ENCODE peak calls at places on chromosomes 6 and 20, in seven cellular contexts. One of them, this sample, is unnamed.

GRCh38 chr6:156068870-156069269 is 613.2 kb upstream of the NOX3 start:
- DNase-seq in CD8-positive, alpha-beta memory T cell: no peak
- DNase-seq in ovary: no peak
- DNase-seq in fibroblast of the aortic adventitia: no peak
- DNase-seq in stimulated activated CD8-positive, alpha-beta memory T cell treated with anti-CD3 and anti-CD28 coated beads, Interleukin-4, amount 100 ng/mL, for 4 hours: no peak
- DNase-seq in IMR-90: no peak
- DNase-seq in fibroblast of pulmonary artery: no peak
- DNase-seq in this sample: no peak

GRCh38 chr20:46559685-46560440 is 9.4 kb upstream of the OCSTAMP start:
- DNase-seq in CD8-positive, alpha-beta memory T cell: no peak
- DNase-seq in ovary: no peak
- DNase-seq in fibroblast of the aortic adventitia: no peak
- DNase-seq in stimulated activated CD8-positive, alpha-beta memory T cell treated with anti-CD3 and anti-CD28 coated beads, Interleukin-4, amount 100 ng/mL, for 4 hours: no peak
- DNase-seq in IMR-90: no peak
- DNase-seq in fibroblast of pulmonary artery: no peak
- DNase-seq in this sample: peak; percentile 11

GRCh38 chr6:33995046-33995872 is 150.6 kb downstream of the GRM4 start:
- DNase-seq in CD8-positive, alpha-beta memory T cell: no peak
- DNase-seq in ovary: no peak
- DNase-seq in fibroblast of the aortic adventitia: no peak
- DNase-seq in stimulated activated CD8-positive, alpha-beta memory T cell treated with anti-CD3 and anti-CD28 coated beads, Interleukin-4, amount 100 ng/mL, for 4 hours: no peak
- DNase-seq in IMR-90: no peak
- DNase-seq in fibroblast of pulmonary artery: no peak
- DNase-seq in this sample: no peak

GRCh38 chr6:128333581-128334223 is 186.7 kb downstream of the PTPRK start:
- DNase-seq in CD8-positive, alpha-beta memory T cell: no peak
- DNase-seq in ovary: no peak
- DNase-seq in fibroblast of the aortic adventitia: peak; percentile 52
- DNase-seq in stimulated activated CD8-positive, alpha-beta memory T cell treated with anti-CD3 and anti-CD28 coated beads, Interleukin-4, amount 100 ng/mL, for 4 hours: no peak
- DNase-seq in IMR-90: no peak
- DNase-seq in fibroblast of pulmonary artery: no peak
- DNase-seq in this sample: no peak

GRCh38 chr6:120871416-120872261 is 462.6 kb downstream of the TBC1D32 start:
- DNase-seq in CD8-positive, alpha-beta memory T cell: peak; percentile 30
- DNase-seq in ovary: no peak
- DNase-seq in fibroblast of the aortic adventitia: no peak
- DNase-seq in stimulated activated CD8-positive, alpha-beta memory T cell treated with anti-CD3 and anti-CD28 coated beads, Interleukin-4, amount 100 ng/mL, for 4 hours: no peak
- DNase-seq in IMR-90: no peak
- DNase-seq in fibroblast of pulmonary artery: no peak
- DNase-seq in this sample: no peak

GRCh38 chr20:23143098-23143497 is 57.0 kb upstream of the CD93 start:
- DNase-seq in CD8-positive, alpha-beta memory T cell: no peak
- DNase-seq in ovary: no peak
- DNase-seq in fibroblast of the aortic adventitia: peak; percentile 75
- DNase-seq in stimulated activated CD8-positive, alpha-beta memory T cell treated with anti-CD3 and anti-CD28 coated beads, Interleukin-4, amount 100 ng/mL, for 4 hours: no peak
- DNase-seq in IMR-90: peak; percentile 85
- DNase-seq in fibroblast of pulmonary artery: peak; percentile 83
- DNase-seq in this sample: peak; percentile 15

GRCh38 chr6:121925024-121925423 is 474.4 kb upstream of the HSF2 start:
- DNase-seq in CD8-positive, alpha-beta memory T cell: no peak
- DNase-seq in ovary: no peak
- DNase-seq in fibroblast of the aortic adventitia: no peak
- DNase-seq in stimulated activated CD8-positive, alpha-beta memory T cell treated with anti-CD3 and anti-CD28 coated beads, Interleukin-4, amount 100 ng/mL, for 4 hours: no peak
- DNase-seq in IMR-90: peak; percentile 70
- DNase-seq in fibroblast of pulmonary artery: no peak
- DNase-seq in this sample: no peak

GRCh38 chr6:164246082-164246481 is 831.6 kb downstream of the QKI start:
- DNase-seq in CD8-positive, alpha-beta memory T cell: no peak
- DNase-seq in ovary: no peak
- DNase-seq in fibroblast of the aortic adventitia: no peak
- DNase-seq in stimulated activated CD8-positive, alpha-beta memory T cell treated with anti-CD3 and anti-CD28 coated beads, Interleukin-4, amount 100 ng/mL, for 4 hours: no peak
- DNase-seq in IMR-90: no peak
- DNase-seq in fibroblast of pulmonary artery: no peak
- DNase-seq in this sample: no peak

GRCh38 chr20:52076164-52076563 is 115.4 kb downstream of the ZFP64 start:
- DNase-seq in CD8-positive, alpha-beta memory T cell: no peak
- DNase-seq in ovary: no peak
- DNase-seq in fibroblast of the aortic adventitia: peak; percentile 20
- DNase-seq in stimulated activated CD8-positive, alpha-beta memory T cell treated with anti-CD3 and anti-CD28 coated beads, Interleukin-4, amount 100 ng/mL, for 4 hours: no peak
- DNase-seq in IMR-90: peak; percentile 7
- DNase-seq in fibroblast of pulmonary artery: peak; percentile 8
- DNase-seq in this sample: no peak

GRCh38 chr6:52632011-52632410 is 38.9 kb upstream of the TMEM14A start:
- DNase-seq in CD8-positive, alpha-beta memory T cell: no peak
- DNase-seq in ovary: no peak
- DNase-seq in fibroblast of the aortic adventitia: no peak
- DNase-seq in stimulated activated CD8-positive, alpha-beta memory T cell treated with anti-CD3 and anti-CD28 coated beads, Interleukin-4, amount 100 ng/mL, for 4 hours: no peak
- DNase-seq in IMR-90: no peak
- DNase-seq in fibroblast of pulmonary artery: no peak
- DNase-seq in this sample: no peak

GRCh38 chr20:16576219-16576618 is 3.0 kb upstream of the KIF16B start:
- DNase-seq in CD8-positive, alpha-beta memory T cell: no peak
- DNase-seq in ovary: no peak
- DNase-seq in fibroblast of the aortic adventitia: no peak
- DNase-seq in stimulated activated CD8-positive, alpha-beta memory T cell treated with anti-CD3 and anti-CD28 coated beads, Interleukin-4, amount 100 ng/mL, for 4 hours: no peak
- DNase-seq in IMR-90: no peak
- DNase-seq in fibroblast of pulmonary artery: no peak
- DNase-seq in this sample: no peak

GRCh38 chr6:104955927-104956662 is 812 bp upstream of the LIN28B start:
- DNase-seq in CD8-positive, alpha-beta memory T cell: no peak
- DNase-seq in ovary: no peak
- DNase-seq in fibroblast of the aortic adventitia: no peak
- DNase-seq in stimulated activated CD8-positive, alpha-beta memory T cell treated with anti-CD3 and anti-CD28 coated beads, Interleukin-4, amount 100 ng/mL, for 4 hours: no peak
- DNase-seq in IMR-90: no peak
- DNase-seq in fibroblast of pulmonary artery: no peak
- DNase-seq in this sample: no peak

GRCh38 chr6:149311766-149312165 is 5.7 kb upstream of the TAB2 start:
- DNase-seq in CD8-positive, alpha-beta memory T cell: no peak
- DNase-seq in ovary: no peak
- DNase-seq in fibroblast of the aortic adventitia: no peak
- DNase-seq in stimulated activated CD8-positive, alpha-beta memory T cell treated with anti-CD3 and anti-CD28 coated beads, Interleukin-4, amount 100 ng/mL, for 4 hours: no peak
- DNase-seq in IMR-90: no peak
- DNase-seq in fibroblast of pulmonary artery: no peak
- DNase-seq in this sample: no peak

GRCh38 chr6:40359808-40360207 is 227.4 kb downstream of the LRFN2 start:
- DNase-seq in CD8-positive, alpha-beta memory T cell: no peak
- DNase-seq in ovary: no peak
- DNase-seq in fibroblast of the aortic adventitia: no peak
- DNase-seq in stimulated activated CD8-positive, alpha-beta memory T cell treated with anti-CD3 and anti-CD28 coated beads, Interleukin-4, amount 100 ng/mL, for 4 hours: no peak
- DNase-seq in IMR-90: no peak
- DNase-seq in fibroblast of pulmonary artery: no peak
- DNase-seq in this sample: no peak

GRCh38 chr6:114762145-114762544 is 419.3 kb upstream of the HS3ST5 start:
- DNase-seq in CD8-positive, alpha-beta memory T cell: no peak
- DNase-seq in ovary: no peak
- DNase-seq in fibroblast of the aortic adventitia: no peak
- DNase-seq in stimulated activated CD8-positive, alpha-beta memory T cell treated with anti-CD3 and anti-CD28 coated beads, Interleukin-4, amount 100 ng/mL, for 4 hours: no peak
- DNase-seq in IMR-90: no peak
- DNase-seq in fibroblast of pulmonary artery: no peak
- DNase-seq in this sample: no peak

GRCh38 chr20:1626528-1627192 is 6.9 kb upstream of the SIRPB1 start:
- DNase-seq in CD8-positive, alpha-beta memory T cell: no peak
- DNase-seq in ovary: no peak
- DNase-seq in fibroblast of the aortic adventitia: no peak
- DNase-seq in stimulated activated CD8-positive, alpha-beta memory T cell treated with anti-CD3 and anti-CD28 coated beads, Interleukin-4, amount 100 ng/mL, for 4 hours: no peak
- DNase-seq in IMR-90: no peak
- DNase-seq in fibroblast of pulmonary artery: no peak
- DNase-seq in this sample: no peak

GRCh38 chr6:17865798-17866725 is 121.4 kb downstream of the KIF13A start:
- DNase-seq in CD8-positive, alpha-beta memory T cell: no peak
- DNase-seq in ovary: peak; percentile 40
- DNase-seq in fibroblast of the aortic adventitia: peak; percentile 94
- DNase-seq in stimulated activated CD8-positive, alpha-beta memory T cell treated with anti-CD3 and anti-CD28 coated beads, Interleukin-4, amount 100 ng/mL, for 4 hours: no peak
- DNase-seq in IMR-90: peak; percentile 95
- DNase-seq in fibroblast of pulmonary artery: peak; percentile 90
- DNase-seq in this sample: no peak

GRCh38 chr6:72783667-72784066 is 161.8 kb downstream of the KCNQ5 start:
- DNase-seq in CD8-positive, alpha-beta memory T cell: no peak
- DNase-seq in ovary: no peak
- DNase-seq in fibroblast of the aortic adventitia: peak; percentile 92
- DNase-seq in stimulated activated CD8-positive, alpha-beta memory T cell treated with anti-CD3 and anti-CD28 coated beads, Interleukin-4, amount 100 ng/mL, for 4 hours: no peak
- DNase-seq in IMR-90: peak; percentile 73
- DNase-seq in fibroblast of pulmonary artery: peak; percentile 82
- DNase-seq in this sample: no peak

GRCh38 chr6:86215323-86215722 is 572.6 kb upstream of the SYNCRIP start:
- DNase-seq in CD8-positive, alpha-beta memory T cell: no peak
- DNase-seq in ovary: no peak
- DNase-seq in fibroblast of the aortic adventitia: no peak
- DNase-seq in stimulated activated CD8-positive, alpha-beta memory T cell treated with anti-CD3 and anti-CD28 coated beads, Interleukin-4, amount 100 ng/mL, for 4 hours: no peak
- DNase-seq in IMR-90: no peak
- DNase-seq in fibroblast of pulmonary artery: no peak
- DNase-seq in this sample: no peak

GRCh38 chr6:80742481-80742880 is 636.0 kb downstream of the BCKDHB start:
- DNase-seq in CD8-positive, alpha-beta memory T cell: no peak
- DNase-seq in ovary: no peak
- DNase-seq in fibroblast of the aortic adventitia: peak; percentile 77
- DNase-seq in stimulated activated CD8-positive, alpha-beta memory T cell treated with anti-CD3 and anti-CD28 coated beads, Interleukin-4, amount 100 ng/mL, for 4 hours: no peak
- DNase-seq in IMR-90: peak; percentile 25
- DNase-seq in fibroblast of pulmonary artery: peak; percentile 63
- DNase-seq in this sample: no peak

GRCh38 chr6:83539678-83540077 is 27.3 kb downstream of the PRSS35 start:
- DNase-seq in CD8-positive, alpha-beta memory T cell: no peak
- DNase-seq in ovary: no peak
- DNase-seq in fibroblast of the aortic adventitia: no peak
- DNase-seq in stimulated activated CD8-positive, alpha-beta memory T cell treated with anti-CD3 and anti-CD28 coated beads, Interleukin-4, amount 100 ng/mL, for 4 hours: no peak
- DNase-seq in IMR-90: no peak
- DNase-seq in fibroblast of pulmonary artery: no peak
- DNase-seq in this sample: no peak

GRCh38 chr20:13515796-13516533 is 122.8 kb downstream of the TASP1 start:
- DNase-seq in CD8-positive, alpha-beta memory T cell: no peak
- DNase-seq in ovary: no peak
- DNase-seq in fibroblast of the aortic adventitia: no peak
- DNase-seq in stimulated activated CD8-positive, alpha-beta memory T cell treated with anti-CD3 and anti-CD28 coated beads, Interleukin-4, amount 100 ng/mL, for 4 hours: no peak
- DNase-seq in IMR-90: peak; percentile 52
- DNase-seq in fibroblast of pulmonary artery: no peak
- DNase-seq in this sample: no peak

GRCh38 chr6:8025191-8025590 is 39.0 kb downstream of the BLOC1S5 start:
- DNase-seq in CD8-positive, alpha-beta memory T cell: no peak
- DNase-seq in ovary: no peak
- DNase-seq in fibroblast of the aortic adventitia: no peak
- DNase-seq in stimulated activated CD8-positive, alpha-beta memory T cell treated with anti-CD3 and anti-CD28 coated beads, Interleukin-4, amount 100 ng/mL, for 4 hours: no peak
- DNase-seq in IMR-90: no peak
- DNase-seq in fibroblast of pulmonary artery: no peak
- DNase-seq in this sample: no peak

GRCh38 chr6:111558690-111559192 is 46.9 kb downstream of the TRAF3IP2 start:
- DNase-seq in CD8-positive, alpha-beta memory T cell: no peak
- DNase-seq in ovary: no peak
- DNase-seq in fibroblast of the aortic adventitia: no peak
- DNase-seq in stimulated activated CD8-positive, alpha-beta memory T cell treated with anti-CD3 and anti-CD28 coated beads, Interleukin-4, amount 100 ng/mL, for 4 hours: no peak
- DNase-seq in IMR-90: no peak
- DNase-seq in fibroblast of pulmonary artery: no peak
- DNase-seq in this sample: no peak

GRCh38 chr6:11096109-11096508 is 2.5 kb downstream of the SMIM13 start:
- DNase-seq in CD8-positive, alpha-beta memory T cell: no peak
- DNase-seq in ovary: no peak
- DNase-seq in fibroblast of the aortic adventitia: peak; percentile 50
- DNase-seq in stimulated activated CD8-positive, alpha-beta memory T cell treated with anti-CD3 and anti-CD28 coated beads, Interleukin-4, amount 100 ng/mL, for 4 hours: no peak
- DNase-seq in IMR-90: peak; percentile 80
- DNase-seq in fibroblast of pulmonary artery: peak; percentile 78
- DNase-seq in this sample: no peak

GRCh38 chr6:154386848-154387717 is 30.5 kb upstream of the IPCEF1 start:
- DNase-seq in CD8-positive, alpha-beta memory T cell: no peak
- DNase-seq in ovary: no peak
- DNase-seq in fibroblast of the aortic adventitia: peak; percentile 94
- DNase-seq in stimulated activated CD8-positive, alpha-beta memory T cell treated with anti-CD3 and anti-CD28 coated beads, Interleukin-4, amount 100 ng/mL, for 4 hours: no peak
- DNase-seq in IMR-90: peak; percentile 97
- DNase-seq in fibroblast of pulmonary artery: peak; percentile 86
- DNase-seq in this sample: no peak

GRCh38 chr20:2005831-2006426 is 12.1 kb upstream of the PDYN start:
- DNase-seq in CD8-positive, alpha-beta memory T cell: peak; percentile 66
- DNase-seq in ovary: peak; percentile 58
- DNase-seq in fibroblast of the aortic adventitia: peak; percentile 60
- DNase-seq in stimulated activated CD8-positive, alpha-beta memory T cell treated with anti-CD3 and anti-CD28 coated beads, Interleukin-4, amount 100 ng/mL, for 4 hours: no peak
- DNase-seq in IMR-90: peak; percentile 45
- DNase-seq in fibroblast of pulmonary artery: peak; percentile 68
- DNase-seq in this sample: no peak

GRCh38 chr6:42369568-42369967 is 82.2 kb downstream of the TRERF1 start:
- DNase-seq in CD8-positive, alpha-beta memory T cell: no peak
- DNase-seq in ovary: no peak
- DNase-seq in fibroblast of the aortic adventitia: no peak
- DNase-seq in stimulated activated CD8-positive, alpha-beta memory T cell treated with anti-CD3 and anti-CD28 coated beads, Interleukin-4, amount 100 ng/mL, for 4 hours: no peak
- DNase-seq in IMR-90: no peak
- DNase-seq in fibroblast of pulmonary artery: no peak
- DNase-seq in this sample: no peak

GRCh38 chr20:9051508-9051907 is 17.4 kb upstream of the PLCB4 start:
- DNase-seq in CD8-positive, alpha-beta memory T cell: no peak
- DNase-seq in ovary: no peak
- DNase-seq in fibroblast of the aortic adventitia: peak; percentile 97
- DNase-seq in stimulated activated CD8-positive, alpha-beta memory T cell treated with anti-CD3 and anti-CD28 coated beads, Interleukin-4, amount 100 ng/mL, for 4 hours: no peak
- DNase-seq in IMR-90: peak; percentile 99
- DNase-seq in fibroblast of pulmonary artery: peak; percentile 93
- DNase-seq in this sample: no peak

GRCh38 chr6:169851641-169852503 is 100.5 kb downstream of the ERMARD start:
- DNase-seq in CD8-positive, alpha-beta memory T cell: no peak
- DNase-seq in ovary: peak; percentile 5
- DNase-seq in fibroblast of the aortic adventitia: no peak
- DNase-seq in stimulated activated CD8-positive, alpha-beta memory T cell treated with anti-CD3 and anti-CD28 coated beads, Interleukin-4, amount 100 ng/mL, for 4 hours: no peak
- DNase-seq in IMR-90: no peak
- DNase-seq in fibroblast of pulmonary artery: peak; percentile 72
- DNase-seq in this sample: no peak

GRCh38 chr20:6295026-6295425 is 172.2 kb upstream of the FERMT1 start:
- DNase-seq in CD8-positive, alpha-beta memory T cell: no peak
- DNase-seq in ovary: no peak
- DNase-seq in fibroblast of the aortic adventitia: no peak
- DNase-seq in stimulated activated CD8-positive, alpha-beta memory T cell treated with anti-CD3 and anti-CD28 coated beads, Interleukin-4, amount 100 ng/mL, for 4 hours: no peak
- DNase-seq in IMR-90: no peak
- DNase-seq in fibroblast of pulmonary artery: no peak
- DNase-seq in this sample: no peak

This sample was measured in NCI-H2107.